ENCODE peak calls at places on chromosome 16, in six cellular contexts. One of them, this sample, is unnamed.

GRCh38 chr16:67560827-67561342 is 1.4 kb upstream of the CTCF start:
- DNase-seq in fibroblast of lung: no peak
- DNase-seq in heart right ventricle: no peak
- DNase-seq in germinal center: no peak
- DNase-seq in myocyte: no peak
- DNase-seq in SHP77: no peak
- DNase-seq in this sample: no peak

GRCh38 chr16:56998861-56999260 is 9.5 kb downstream of the NLRC5 start:
- DNase-seq in fibroblast of lung: no peak
- DNase-seq in heart right ventricle: no peak
- DNase-seq in germinal center: no peak
- DNase-seq in myocyte: no peak
- DNase-seq in SHP77: no peak
- DNase-seq in this sample: no peak

GRCh38 chr16:2085669-2086068 is 37.9 kb downstream of the TSC2 start:
- DNase-seq in fibroblast of lung: no peak
- DNase-seq in heart right ventricle: no peak
- DNase-seq in germinal center: no peak
- DNase-seq in myocyte: no peak
- DNase-seq in SHP77: no peak
- DNase-seq in this sample: no peak

GRCh38 chr16:3879887-3880564 is 487 bp downstream of the CREBBP start:
- DNase-seq in fibroblast of lung: peak
- DNase-seq in heart right ventricle: peak
- DNase-seq in germinal center: peak
- DNase-seq in myocyte: peak
- DNase-seq in SHP77: peak
- DNase-seq in this sample: no peak

GRCh38 chr16:75996491-75996890 is 270.2 kb upstream of the CPHXL start:
- DNase-seq in fibroblast of lung: no peak
- DNase-seq in heart right ventricle: no peak
- DNase-seq in germinal center: no peak
- DNase-seq in myocyte: peak
- DNase-seq in SHP77: no peak
- DNase-seq in this sample: no peak

GRCh38 chr16:83954577-83955016 is 1.6 kb downstream of the OSGIN1 start:
- DNase-seq in fibroblast of lung: peak
- DNase-seq in heart right ventricle: no peak
- DNase-seq in germinal center: no peak
- DNase-seq in myocyte: peak
- DNase-seq in SHP77: no peak
- DNase-seq in this sample: no peak

GRCh38 chr16:2967721-2968161 is 1.4 kb upstream of the PAQR4 start:
- DNase-seq in fibroblast of lung: no peak
- DNase-seq in heart right ventricle: no peak
- DNase-seq in germinal center: no peak
- DNase-seq in myocyte: no peak
- DNase-seq in SHP77: no peak
- DNase-seq in this sample: no peak

GRCh38 chr16:77327717-77328116 is 107.1 kb downstream of the ADAMTS18 start:
- DNase-seq in fibroblast of lung: no peak
- DNase-seq in heart right ventricle: no peak
- DNase-seq in germinal center: no peak
- DNase-seq in myocyte: no peak
- DNase-seq in SHP77: no peak
- DNase-seq in this sample: no peak

GRCh38 chr16:1324286-1324826 is 9.1 kb upstream of the BAIAP3 start:
- DNase-seq in fibroblast of lung: no peak
- DNase-seq in heart right ventricle: no peak
- DNase-seq in germinal center: no peak
- DNase-seq in myocyte: no peak
- DNase-seq in SHP77: no peak
- DNase-seq in this sample: no peak

GRCh38 chr16:52554334-52554733 is 7.4 kb upstream of the TOX3 start:
- DNase-seq in fibroblast of lung: no peak
- DNase-seq in heart right ventricle: no peak
- DNase-seq in germinal center: no peak
- DNase-seq in myocyte: no peak
- DNase-seq in SHP77: no peak
- DNase-seq in this sample: no peak